ENCODE peak calls at places on chromosome 16, in seven cellular contexts. One of them, this sample, is unnamed.

GRCh38 chr16:66273036-66273435 is 93.5 kb upstream of the CDH5 start:
- DNase-seq in activated CD8-positive, alpha-beta T cell treated with anti-CD3 and anti-CD28 coated beads, Interleukin-2, amount 10 ng/mL, durations not matched to agents 7 days and 5 days: no peak
- DNase-seq in aorta: no peak
- DNase-seq in Caki2: no peak
- DNase-seq in retinal pigment epithelial cell: no peak
- DNase-seq in neural progenitor cell: no peak
- DNase-seq in NCI-H69: no peak
- DNase-seq in this sample: no peak

GRCh38 chr16:4682616-4683254 is 10.6 kb upstream of the NUDT16L1 start:
- DNase-seq in activated CD8-positive, alpha-beta T cell treated with anti-CD3 and anti-CD28 coated beads, Interleukin-2, amount 10 ng/mL, durations not matched to agents 7 days and 5 days: peak; percentile 49
- DNase-seq in aorta: no peak
- DNase-seq in Caki2: peak; percentile 79
- DNase-seq in retinal pigment epithelial cell: no peak
- DNase-seq in neural progenitor cell: peak; percentile 78
- DNase-seq in NCI-H69: peak; percentile 37
- DNase-seq in this sample: no peak

GRCh38 chr16:88617268-88618031 is 20.9 kb upstream of the IL17C start:
- DNase-seq in activated CD8-positive, alpha-beta T cell treated with anti-CD3 and anti-CD28 coated beads, Interleukin-2, amount 10 ng/mL, durations not matched to agents 7 days and 5 days: no peak
- DNase-seq in aorta: no peak
- DNase-seq in Caki2: no peak
- DNase-seq in retinal pigment epithelial cell: no peak
- DNase-seq in neural progenitor cell: no peak
- DNase-seq in NCI-H69: peak; percentile 62
- DNase-seq in this sample: peak; percentile 56

GRCh38 chr16:89847056-89847929 is 19.0 kb downstream of the SPIRE2 start:
- DNase-seq in activated CD8-positive, alpha-beta T cell treated with anti-CD3 and anti-CD28 coated beads, Interleukin-2, amount 10 ng/mL, durations not matched to agents 7 days and 5 days: no peak
- DNase-seq in aorta: no peak
- DNase-seq in Caki2: no peak
- DNase-seq in retinal pigment epithelial cell: no peak
- DNase-seq in neural progenitor cell: no peak
- DNase-seq in NCI-H69: peak; percentile 23
- DNase-seq in this sample: peak; percentile 67

GRCh38 chr16:55542459-55543082 is 23.9 kb upstream of the CAPNS2 start:
- DNase-seq in activated CD8-positive, alpha-beta T cell treated with anti-CD3 and anti-CD28 coated beads, Interleukin-2, amount 10 ng/mL, durations not matched to agents 7 days and 5 days: no peak
- DNase-seq in aorta: no peak
- DNase-seq in Caki2: peak; percentile 15
- DNase-seq in retinal pigment epithelial cell: no peak
- DNase-seq in neural progenitor cell: no peak
- DNase-seq in NCI-H69: no peak
- DNase-seq in this sample: no peak

GRCh38 chr16:86616906-86617305 is 38.6 kb downstream of the FOXL1 start:
- DNase-seq in activated CD8-positive, alpha-beta T cell treated with anti-CD3 and anti-CD28 coated beads, Interleukin-2, amount 10 ng/mL, durations not matched to agents 7 days and 5 days: no peak
- DNase-seq in aorta: no peak
- DNase-seq in Caki2: no peak
- DNase-seq in retinal pigment epithelial cell: no peak
- DNase-seq in neural progenitor cell: no peak
- DNase-seq in NCI-H69: no peak
- DNase-seq in this sample: no peak

GRCh38 chr16:2675714-2676113 is 6.6 kb upstream of the KCTD5 start:
- DNase-seq in activated CD8-positive, alpha-beta T cell treated with anti-CD3 and anti-CD28 coated beads, Interleukin-2, amount 10 ng/mL, durations not matched to agents 7 days and 5 days: no peak
- DNase-seq in aorta: peak; percentile 45
- DNase-seq in Caki2: no peak
- DNase-seq in retinal pigment epithelial cell: no peak
- DNase-seq in neural progenitor cell: no peak
- DNase-seq in NCI-H69: no peak
- DNase-seq in this sample: no peak

GRCh38 chr16:59783191-59783590 is 1049.1 kb upstream of the GOT2 start:
- DNase-seq in activated CD8-positive, alpha-beta T cell treated with anti-CD3 and anti-CD28 coated beads, Interleukin-2, amount 10 ng/mL, durations not matched to agents 7 days and 5 days: no peak
- DNase-seq in aorta: no peak
- DNase-seq in Caki2: no peak
- DNase-seq in retinal pigment epithelial cell: no peak
- DNase-seq in neural progenitor cell: no peak
- DNase-seq in NCI-H69: no peak
- DNase-seq in this sample: no peak

GRCh38 chr16:64687796-64688195 is 434.1 kb downstream of the CDH11 start:
- DNase-seq in activated CD8-positive, alpha-beta T cell treated with anti-CD3 and anti-CD28 coated beads, Interleukin-2, amount 10 ng/mL, durations not matched to agents 7 days and 5 days: no peak
- DNase-seq in aorta: no peak
- DNase-seq in Caki2: no peak
- DNase-seq in retinal pigment epithelial cell: no peak
- DNase-seq in neural progenitor cell: no peak
- DNase-seq in NCI-H69: no peak
- DNase-seq in this sample: no peak

GRCh38 chr16:23571895-23572294 is 14.4 kb downstream of the UBFD1 start:
- DNase-seq in activated CD8-positive, alpha-beta T cell treated with anti-CD3 and anti-CD28 coated beads, Interleukin-2, amount 10 ng/mL, durations not matched to agents 7 days and 5 days: no peak
- DNase-seq in aorta: no peak
- DNase-seq in Caki2: no peak
- DNase-seq in retinal pigment epithelial cell: no peak
- DNase-seq in neural progenitor cell: no peak
- DNase-seq in NCI-H69: no peak
- DNase-seq in this sample: no peak

GRCh38 chr16:1786242-1787055 is 3.7 kb downstream of the NUBP2 start:
- DNase-seq in activated CD8-positive, alpha-beta T cell treated with anti-CD3 and anti-CD28 coated beads, Interleukin-2, amount 10 ng/mL, durations not matched to agents 7 days and 5 days: no peak
- DNase-seq in aorta: peak; percentile 72
- DNase-seq in Caki2: no peak
- DNase-seq in retinal pigment epithelial cell: no peak
- DNase-seq in neural progenitor cell: no peak
- DNase-seq in NCI-H69: no peak
- DNase-seq in this sample: no peak

GRCh38 chr16:74570412-74571301 is 36.3 kb downstream of the GLG1 start:
- DNase-seq in activated CD8-positive, alpha-beta T cell treated with anti-CD3 and anti-CD28 coated beads, Interleukin-2, amount 10 ng/mL, durations not matched to agents 7 days and 5 days: no peak
- DNase-seq in aorta: no peak
- DNase-seq in Caki2: peak; percentile 40
- DNase-seq in retinal pigment epithelial cell: no peak
- DNase-seq in neural progenitor cell: no peak
- DNase-seq in NCI-H69: no peak
- DNase-seq in this sample: no peak

GRCh38 chr16:12618515-12618914 is 185.2 kb downstream of the CPPED1 start:
- DNase-seq in activated CD8-positive, alpha-beta T cell treated with anti-CD3 and anti-CD28 coated beads, Interleukin-2, amount 10 ng/mL, durations not matched to agents 7 days and 5 days: no peak
- DNase-seq in aorta: no peak
- DNase-seq in Caki2: peak; percentile 76
- DNase-seq in retinal pigment epithelial cell: no peak
- DNase-seq in neural progenitor cell: no peak
- DNase-seq in NCI-H69: peak; percentile 53
- DNase-seq in this sample: no peak

GRCh38 chr16:24146523-24146922 is 109.6 kb upstream of the CACNG3 start:
- DNase-seq in activated CD8-positive, alpha-beta T cell treated with anti-CD3 and anti-CD28 coated beads, Interleukin-2, amount 10 ng/mL, durations not matched to agents 7 days and 5 days: no peak
- DNase-seq in aorta: no peak
- DNase-seq in Caki2: no peak
- DNase-seq in retinal pigment epithelial cell: no peak
- DNase-seq in neural progenitor cell: no peak
- DNase-seq in NCI-H69: no peak
- DNase-seq in this sample: no peak

GRCh38 chr16:82061861-82062525 is 26.9 kb downstream of the HSD17B2 start:
- DNase-seq in activated CD8-positive, alpha-beta T cell treated with anti-CD3 and anti-CD28 coated beads, Interleukin-2, amount 10 ng/mL, durations not matched to agents 7 days and 5 days: peak; percentile 40
- DNase-seq in aorta: no peak
- DNase-seq in Caki2: no peak
- DNase-seq in retinal pigment epithelial cell: no peak
- DNase-seq in neural progenitor cell: peak; percentile 45
- DNase-seq in NCI-H69: peak; percentile 63
- DNase-seq in this sample: peak; percentile 8

GRCh38 chr16:17312100-17312732 is 158.5 kb downstream of the XYLT1 start:
- DNase-seq in activated CD8-positive, alpha-beta T cell treated with anti-CD3 and anti-CD28 coated beads, Interleukin-2, amount 10 ng/mL, durations not matched to agents 7 days and 5 days: no peak
- DNase-seq in aorta: no peak
- DNase-seq in Caki2: peak; percentile 72
- DNase-seq in retinal pigment epithelial cell: no peak
- DNase-seq in neural progenitor cell: no peak
- DNase-seq in NCI-H69: no peak
- DNase-seq in this sample: no peak

GRCh38 chr16:89084411-89084810 is 9.2 kb upstream of the ACSF3 start:
- DNase-seq in activated CD8-positive, alpha-beta T cell treated with anti-CD3 and anti-CD28 coated beads, Interleukin-2, amount 10 ng/mL, durations not matched to agents 7 days and 5 days: no peak
- DNase-seq in aorta: no peak
- DNase-seq in Caki2: no peak
- DNase-seq in retinal pigment epithelial cell: no peak
- DNase-seq in neural progenitor cell: no peak
- DNase-seq in NCI-H69: peak; percentile 10
- DNase-seq in this sample: no peak

GRCh38 chr16:11955713-11956123 is 9.3 kb upstream of the TNFRSF17 start:
- DNase-seq in activated CD8-positive, alpha-beta T cell treated with anti-CD3 and anti-CD28 coated beads, Interleukin-2, amount 10 ng/mL, durations not matched to agents 7 days and 5 days: no peak
- DNase-seq in aorta: no peak
- DNase-seq in Caki2: peak; percentile 84
- DNase-seq in retinal pigment epithelial cell: no peak
- DNase-seq in neural progenitor cell: no peak
- DNase-seq in NCI-H69: peak; percentile 47
- DNase-seq in this sample: no peak

GRCh38 chr16:55282441-55282840 is 41.6 kb upstream of the IRX6 start:
- DNase-seq in activated CD8-positive, alpha-beta T cell treated with anti-CD3 and anti-CD28 coated beads, Interleukin-2, amount 10 ng/mL, durations not matched to agents 7 days and 5 days: no peak
- DNase-seq in aorta: no peak
- DNase-seq in Caki2: no peak
- DNase-seq in retinal pigment epithelial cell: no peak
- DNase-seq in neural progenitor cell: no peak
- DNase-seq in NCI-H69: no peak
- DNase-seq in this sample: no peak

GRCh38 chr16:77322757-77323156 is 112.1 kb downstream of the ADAMTS18 start:
- DNase-seq in activated CD8-positive, alpha-beta T cell treated with anti-CD3 and anti-CD28 coated beads, Interleukin-2, amount 10 ng/mL, durations not matched to agents 7 days and 5 days: no peak
- DNase-seq in aorta: no peak
- DNase-seq in Caki2: no peak
- DNase-seq in retinal pigment epithelial cell: no peak
- DNase-seq in neural progenitor cell: no peak
- DNase-seq in NCI-H69: peak; percentile 80
- DNase-seq in this sample: peak; percentile 39

GRCh38 chr16:85627102-85627834 is 14.1 kb downstream of the GSE1 start:
- DNase-seq in activated CD8-positive, alpha-beta T cell treated with anti-CD3 and anti-CD28 coated beads, Interleukin-2, amount 10 ng/mL, durations not matched to agents 7 days and 5 days: peak; percentile 54
- DNase-seq in aorta: no peak
- DNase-seq in Caki2: no peak
- DNase-seq in retinal pigment epithelial cell: no peak
- DNase-seq in neural progenitor cell: no peak
- DNase-seq in NCI-H69: peak; percentile 50
- DNase-seq in this sample: peak; percentile 38

GRCh38 chr16:79598341-79599181 is 2.0 kb downstream of the MAF start:
- DNase-seq in activated CD8-positive, alpha-beta T cell treated with anti-CD3 and anti-CD28 coated beads, Interleukin-2, amount 10 ng/mL, durations not matched to agents 7 days and 5 days: peak; percentile 50
- DNase-seq in aorta: peak; percentile 81
- DNase-seq in Caki2: peak; percentile 61
- DNase-seq in retinal pigment epithelial cell: no peak
- DNase-seq in neural progenitor cell: peak; percentile 87
- DNase-seq in NCI-H69: peak; percentile 57
- DNase-seq in this sample: peak; percentile 55

GRCh38 chr16:47881574-47881973 is 274.2 kb downstream of the ABCC12 start:
- DNase-seq in activated CD8-positive, alpha-beta T cell treated with anti-CD3 and anti-CD28 coated beads, Interleukin-2, amount 10 ng/mL, durations not matched to agents 7 days and 5 days: no peak
- DNase-seq in aorta: no peak
- DNase-seq in Caki2: no peak
- DNase-seq in retinal pigment epithelial cell: no peak
- DNase-seq in neural progenitor cell: no peak
- DNase-seq in NCI-H69: no peak
- DNase-seq in this sample: no peak

GRCh38 chr16:11349599-11350276 is 4.5 kb downstream of the RMI2 start:
- DNase-seq in activated CD8-positive, alpha-beta T cell treated with anti-CD3 and anti-CD28 coated beads, Interleukin-2, amount 10 ng/mL, durations not matched to agents 7 days and 5 days: no peak
- DNase-seq in aorta: peak; percentile 86
- DNase-seq in Caki2: no peak
- DNase-seq in retinal pigment epithelial cell: no peak
- DNase-seq in neural progenitor cell: no peak
- DNase-seq in NCI-H69: no peak
- DNase-seq in this sample: no peak

GRCh38 chr16:3383045-3383448 is 17.8 kb downstream of the ZSCAN32 start:
- DNase-seq in activated CD8-positive, alpha-beta T cell treated with anti-CD3 and anti-CD28 coated beads, Interleukin-2, amount 10 ng/mL, durations not matched to agents 7 days and 5 days: no peak
- DNase-seq in aorta: no peak
- DNase-seq in Caki2: peak; percentile 33
- DNase-seq in retinal pigment epithelial cell: no peak
- DNase-seq in neural progenitor cell: no peak
- DNase-seq in NCI-H69: no peak
- DNase-seq in this sample: no peak

This sample was measured in NCI-H146.